ENCODE peak calls at places on chromosomes 11 and 22, in five cellular contexts. Z, R, T, K and Y are unnamed samples.

GRCh38 chr11:16785520-16786128 is 47.2 kb downstream of the C11orf58 start:
- DNase-seq in Z (peak), R (peak), T (peak), K (peak), Y (no peak)

GRCh38 chr11:133747409-133747808 is 97.9 kb downstream of the SPATA19 start:
- DNase-seq in Z (no peak), R (no peak), T (no peak), K (no peak), Y (no peak)

GRCh38 chr11:107565219-107565937 is at the start of gene ALKBH8:
- DNase-seq in Z (peak), R (peak), T (peak), K (peak), Y (peak)

GRCh38 chr22:40010752-40011145 is 16.0 kb downstream of the FAM83F start:
- DNase-seq in Z (no peak), R (no peak), T (no peak), K (no peak), Y (no peak)

GRCh38 chr11:65655570-65656332 is 7.0 kb downstream of the RELA start:
- DNase-seq in Z (no peak), R (no peak), T (no peak), K (no peak), Y (peak)

GRCh38 chr11:85196955-85197354 is 430.2 kb downstream of the DLG2 start:
- DNase-seq in Z (no peak), R (no peak), T (no peak), K (no peak), Y (no peak)

GRCh38 chr11:8652140-8652539 is 30.3 kb downstream of the TRIM66 start:
- DNase-seq in Z (no peak), R (no peak), T (peak), K (no peak), Y (no peak)

GRCh38 chr11:16603890-16604783 is 134.3 kb upstream of the C11orf58 start:
- DNase-seq in Z (peak), R (no peak), T (peak), K (no peak), Y (no peak)

GRCh38 chr11:70745936-70746335 is 347.6 kb downstream of the CTTN start:
- DNase-seq in Z (peak), R (no peak), T (no peak), K (no peak), Y (no peak)

GRCh38 chr22:31248138-31248745 is 36.1 kb downstream of the LIMK2 start:
- DNase-seq in Z (peak), R (no peak), T (peak), K (peak), Y (no peak)

GRCh38 chr11:70303070-70303469 is 32.6 kb downstream of the PPFIA1 start:
- DNase-seq in Z (no peak), R (no peak), T (peak), K (no peak), Y (no peak)

GRCh38 chr22:23877566-23877965 is 16.6 kb upstream of the MIF start:
- DNase-seq in Z (no peak), R (no peak), T (no peak), K (no peak), Y (no peak)

GRCh38 chr22:18978506-18978905 is 42.4 kb upstream of the PRODH start:
- DNase-seq in Z (peak), R (no peak), T (no peak), K (no peak), Y (no peak)

GRCh38 chr11:25159341-25159740 is 662.5 kb downstream of the LUZP2 start:
- DNase-seq in Z (no peak), R (no peak), T (no peak), K (no peak), Y (no peak)

GRCh38 chr22:37999640-38000272 is 15.4 kb upstream of the SOX10 start:
- DNase-seq in Z (no peak), R (no peak), T (peak), K (no peak), Y (no peak)

GRCh38 chr11:94885133-94885532 is 88.2 kb downstream of the CWC15 start:
- DNase-seq in Z (no peak), R (no peak), T (no peak), K (no peak), Y (no peak)

GRCh38 chr11:17579451-17579850 is 32.4 kb downstream of the OTOG start:
- DNase-seq in Z (no peak), R (no peak), T (no peak), K (no peak), Y (no peak)

GRCh38 chr22:29617922-29618629 is 14.6 kb downstream of the NF2 start:
- DNase-seq in Z (no peak), R (no peak), T (peak), K (no peak), Y (no peak)

GRCh38 chr11:108394744-108395284 is 72.5 kb downstream of the C11orf65 start:
- DNase-seq in Z (no peak), R (no peak), T (no peak), K (no peak), Y (no peak)

GRCh38 chr11:38867338-38867737 is 2269.3 kb upstream of the RAG2 start:
- DNase-seq in Z (no peak), R (no peak), T (peak), K (no peak), Y (no peak)

GRCh38 chr11:116895053-116895757 is 57.8 kb upstream of the APOA1 start:
- DNase-seq in Z (peak), R (no peak), T (peak), K (no peak), Y (no peak)

GRCh38 chr22:21755855-21756284 is 20.3 kb upstream of the YPEL1 start:
- DNase-seq in Z (no peak), R (peak), T (peak), K (no peak), Y (no peak)

GRCh38 chr11:117887431-117888139 is 11.1 kb upstream of the FXYD6 start:
- DNase-seq in Z (no peak), R (no peak), T (no peak), K (no peak), Y (no peak)

GRCh38 chr11:34640050-34640971 is 19.4 kb downstream of the EHF start:
- DNase-seq in Z (peak), R (peak), T (no peak), K (no peak), Y (no peak)

GRCh38 chr11:130001491-130002351 is 914 bp downstream of the PRDM10 start:
- DNase-seq in Z (peak), R (peak), T (peak), K (peak), Y (peak)

GRCh38 chr11:64124147-64124546 is 41.8 kb downstream of the MACROD1 start:
- DNase-seq in Z (no peak), R (no peak), T (no peak), K (no peak), Y (no peak)

GRCh38 chr22:27460596-27461347 is 340.8 kb downstream of the MN1 start:
- DNase-seq in Z (no peak), R (no peak), T (peak), K (no peak), Y (no peak)

DNA sequence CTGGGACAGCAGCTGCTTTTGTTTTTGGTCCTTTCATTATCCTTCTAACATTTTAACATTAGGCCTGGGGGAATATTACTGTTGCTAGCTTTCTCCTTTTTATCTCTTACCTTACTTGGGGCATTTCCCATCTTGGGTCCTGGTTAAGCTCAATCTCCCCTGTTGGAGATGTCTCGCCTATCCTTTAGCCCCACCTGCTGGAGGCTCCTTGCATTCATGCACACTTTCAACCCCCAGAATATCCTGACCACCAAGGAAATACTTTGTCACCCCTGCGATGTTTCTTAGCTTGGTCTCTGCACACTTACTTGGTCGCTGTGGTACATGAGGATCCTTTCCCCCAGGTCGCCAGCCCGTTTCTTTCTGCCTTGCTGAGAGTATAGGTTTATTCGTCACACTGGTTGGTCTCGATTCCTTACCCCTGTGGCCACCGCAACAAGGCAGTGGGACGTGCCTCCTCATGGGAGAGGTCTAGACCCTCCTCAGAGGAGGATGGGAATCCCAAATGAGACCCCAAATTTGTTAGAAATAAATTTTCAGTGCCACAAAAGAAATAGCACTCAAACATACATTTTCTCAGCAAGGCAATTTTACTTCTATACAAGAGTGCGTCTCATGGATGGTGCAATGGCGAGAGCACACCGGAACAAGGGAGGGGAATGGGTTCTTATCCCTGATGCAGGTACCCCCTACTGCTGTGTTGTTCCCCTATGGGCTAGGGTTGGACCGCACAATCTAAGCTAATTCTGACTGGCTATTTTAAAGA is 5.4 kb upstream of the TXN2 start:
- DNase-seq in Z (no peak), R (peak), T (peak), K (peak), Y (no peak)
- TF ChIP-seq CTCF in Z (peak), R (peak), T (peak), K (peak), Y (peak)

GRCh38 chr11:102184269-102184987 is 74.2 kb downstream of the YAP1 start:
- DNase-seq in Z (no peak), R (no peak), T (no peak), K (no peak), Y (no peak)
- TF ChIP-seq CTCF in Z (no peak), R (no peak), T (no peak), K (no peak), Y (no peak)

GRCh38 chr11:6505577-6506240 is 8.6 kb downstream of the DNHD1 start:
- DNase-seq in Z (no peak), R (peak), T (peak), K (no peak), Y (no peak)
- TF ChIP-seq CTCF in Z (peak), R (peak), T (peak), K (peak), Y (peak)

GRCh38 chr11:92531051-92531747 is 306.6 kb downstream of the FAT3 start:
- DNase-seq in Z (no peak), R (no peak), T (no peak), K (no peak), Y (no peak)

GRCh38 chr11:92528051-92528450 is 303.4 kb downstream of the FAT3 start:
- DNase-seq in Z (no peak), R (no peak), T (peak), K (no peak), Y (no peak)

GRCh38 chr11:92527467-92527866 is 302.8 kb downstream of the FAT3 start:
- DNase-seq in Z (no peak), R (no peak), T (peak), K (no peak), Y (no peak)
- TF ChIP-seq CTCF in Z (no peak), R (no peak), T (no peak), K (no peak), Y (no peak)

GRCh38 chr11:131392528-131393255 is 22.3 kb downstream of the NTM start:
- DNase-seq in Z (no peak), R (no peak), T (no peak), K (no peak), Y (no peak)
- TF ChIP-seq CTCF in Z (no peak), R (no peak), T (no peak), K (no peak), Y (peak)